ENCODE peak calls at places on chromosomes 6 and 20, in seven cellular contexts. T, N, P, O, I, V and H are unnamed samples.
A peak's percentile ranks its signal among the peaks of the same experiment; 100 is the strongest.

GRCh38 chr6:20319520-20320357 is 81.9 kb upstream of the E2F3 start:
- DNase-seq in O (no peak), P (peak; percentile 91), I (no peak), N (no peak), T (peak; percentile 88), V (peak; percentile 62), H (peak; percentile 24)

GRCh38 chr6:70375166-70375565 is 38.1 kb upstream of the FAM135A start:
- DNase-seq in O (peak; percentile 49), P (no peak), V (peak; percentile 35), N (no peak), T (no peak), I (no peak), H (no peak)

GRCh38 chr20:3318226-3318884 is 79.4 kb upstream of the SLC4A11 start:
- DNase-seq in O (peak; percentile 81), P (no peak), T (no peak), N (no peak), V (no peak), I (no peak), H (no peak)

GRCh38 chr6:139595183-139595582 is 220.7 kb upstream of the CITED2 start:
- DNase-seq in P (no peak), I (no peak), T (no peak), O (peak; percentile 65), N (no peak), V (no peak), H (no peak)

GRCh38 chr6:145893586-145893985 is 70.6 kb downstream of the SHPRH start:
- DNase-seq in V (no peak), P (no peak), N (no peak), T (no peak), O (no peak), I (no peak), H (no peak)

GRCh38 chr6:151847064-151847463 is 39.6 kb downstream of the ESR1 start:
- DNase-seq in O (peak; percentile 4), I (no peak), P (no peak), V (peak; percentile 47), N (no peak), T (no peak), H (no peak)

GRCh38 chr6:102562713-102563112 is 1169.2 kb downstream of the GRIK2 start:
- DNase-seq in N (no peak), I (no peak), T (no peak), P (no peak), V (no peak), O (no peak), H (no peak)

GRCh38 chr20:40493551-40493950 is 195.5 kb downstream of the MAFB start:
- DNase-seq in N (no peak), I (no peak), V (no peak), T (no peak), O (no peak), P (no peak), H (no peak)

GRCh38 chr6:81366970-81367369 is 385.5 kb downstream of the TENT5A start:
- DNase-seq in V (no peak), N (no peak), T (no peak), P (no peak), O (no peak), I (no peak), H (no peak)

GRCh38 chr6:5663256-5663655 is 343.5 kb downstream of the NRN1 start:
- DNase-seq in O (no peak), V (no peak), T (no peak), I (no peak), P (no peak), N (no peak), H (no peak)

GRCh38 chr6:7106752-7107577 is 796 bp upstream of the RREB1 start:
- DNase-seq in I (no peak), N (no peak), V (peak; percentile 32), O (peak; percentile 16), T (peak; percentile 75), P (peak; percentile 78), H (peak; percentile 63)

GRCh38 chr20:38935967-38936407 is 9.8 kb downstream of the FAM83D start:
- DNase-seq in I (no peak), O (no peak), N (no peak), P (no peak), V (no peak), T (no peak), H (no peak)

GRCh38 chr6:90297866-90298381 is 1.3 kb upstream of the BACH2 start:
- DNase-seq in V (no peak), I (no peak), P (no peak), T (no peak), O (no peak), N (no peak), H (no peak)

GRCh38 chr20:64158346-64159285 is 5.6 kb upstream of the MYT1 start:
- DNase-seq in N (no peak), P (no peak), V (no peak), O (no peak), I (no peak), T (no peak), H (no peak)

GRCh38 chr6:125057392-125058246 is 95.4 kb downstream of the RNF217 start:
- DNase-seq in O (no peak), P (no peak), I (no peak), V (no peak), N (no peak), T (no peak), H (no peak)

GRCh38 chr6:139262519-139263300 is 29.1 kb downstream of the TXLNB start:
- DNase-seq in T (peak; percentile 44), I (no peak), P (no peak), O (peak; percentile 50), N (no peak), V (no peak), H (no peak)

GRCh38 chr6:79250107-79250514 is 15.6 kb upstream of the HMGN3 start:
- DNase-seq in I (no peak), V (no peak), N (no peak), T (peak; percentile 54), O (no peak), P (no peak), H (no peak)

GRCh38 chr6:42368156-42368555 is 83.6 kb downstream of the TRERF1 start:
- DNase-seq in O (no peak), I (no peak), P (no peak), N (no peak), V (no peak), T (peak; percentile 55), H (no peak)

GRCh38 chr6:166627875-166628849 is 1.1 kb upstream of the RPS6KA2 start:
- DNase-seq in V (peak; percentile 42), N (no peak), T (peak; percentile 66), I (peak; percentile 81), O (peak; percentile 55), P (peak; percentile 81), H (peak; percentile 77)

GRCh38 chr6:134553941-134554340 is 236.0 kb upstream of the SGK1 start:
- DNase-seq in V (no peak), P (no peak), O (peak; percentile 55), T (no peak), I (no peak), N (no peak), H (no peak)

GRCh38 chr20:50216543-50217206 is 26.0 kb downstream of the CEBPB start:
- DNase-seq in P (no peak), V (no peak), I (no peak), O (no peak), T (no peak), N (no peak), H (no peak)

GRCh38 chr6:36340671-36341454 is 4.2 kb upstream of the BNIP5 start:
- DNase-seq in P (peak; percentile 91), V (peak; percentile 79), O (peak; percentile 59), I (peak; percentile 47), N (no peak), T (peak; percentile 74), H (peak; percentile 87)

GRCh38 chr20:47352332-47353223 is 3.9 kb downstream of the ZMYND8 start:
- DNase-seq in P (no peak), I (peak; percentile 75), O (no peak), V (no peak), T (no peak), N (no peak), H (peak; percentile 38)

GRCh38 chr20:1953616-1954015 is 40.2 kb downstream of the PDYN start:
- DNase-seq in N (no peak), V (no peak), I (no peak), P (no peak), T (no peak), O (no peak), H (no peak)